ENCODE peak calls at places on chromosomes 6 and 20, in six cellular contexts. T, B, C, X, M and Q are unnamed samples.

GRCh38 chr6:141498980-141499379 is 633.7 kb upstream of the GJE1 start:
- DNase-seq in X (no peak), M (no peak), B (no peak), C (no peak), T (no peak), Q (no peak)

GRCh38 chr6:111651185-111652034 is 45.7 kb upstream of the TRAF3IP2 start:
- DNase-seq in T (no peak), M (no peak), X (no peak), C (no peak), B (no peak), Q (no peak)

GRCh38 chr6:134980846-134981245 is 30.9 kb upstream of the ALDH8A1 start:
- DNase-seq in M (no peak), C (no peak), T (no peak), B (no peak), X (peak), Q (no peak)

GRCh38 chr20:43765933-43766332 is 39.1 kb upstream of the GTSF1L start:
- DNase-seq in C (no peak), M (no peak), B (no peak), T (no peak), X (no peak), Q (no peak)

GRCh38 chr6:105038259-105038658 is 81.4 kb downstream of the LIN28B start:
- DNase-seq in B (no peak), X (no peak), T (no peak), C (no peak), M (no peak), Q (no peak)

GRCh38 chr6:34455831-34456230 is 10.0 kb upstream of the PACSIN1 start:
- DNase-seq in B (no peak), C (no peak), T (no peak), M (no peak), X (no peak), Q (peak)

GRCh38 chr6:77456531-77457248 is 6.6 kb downstream of the HTR1B start:
- DNase-seq in T (no peak), M (peak), C (peak), X (no peak), B (no peak), Q (peak)

GRCh38 chr6:158441639-158442308 is 118.1 kb upstream of the TMEM181 start:
- DNase-seq in X (no peak), M (no peak), B (no peak), C (no peak), T (peak), Q (no peak)

GRCh38 chr6:42423244-42423643 is 28.5 kb downstream of the TRERF1 start:
- DNase-seq in C (no peak), B (no peak), M (no peak), X (no peak), T (no peak), Q (no peak)

GRCh38 chr6:154408906-154409500 is 52.4 kb upstream of the IPCEF1 start:
- DNase-seq in B (peak), X (no peak), C (no peak), T (no peak), M (peak), Q (peak)

GRCh38 chr20:32207211-32207625 is 325 bp downstream of the PLAGL2 start:
- DNase-seq in C (no peak), B (peak), X (peak), M (no peak), T (no peak), Q (peak)

GRCh38 chr6:62974452-62974851 is 236.8 kb upstream of the FKBP1C start:
- DNase-seq in B (no peak), C (no peak), T (no peak), M (no peak), X (no peak), Q (no peak)

GRCh38 chr20:37932074-37932473 is 29.1 kb downstream of the VSTM2L start:
- DNase-seq in T (no peak), M (no peak), C (no peak), X (no peak), B (no peak), Q (no peak)

GRCh38 chr20:47019106-47019824 is 124.6 kb downstream of the EYA2 start:
- DNase-seq in M (no peak), C (no peak), B (no peak), T (peak), X (no peak), Q (no peak)

GRCh38 chr6:99285881-99286280 is 63.6 kb downstream of the FAXC start:
- DNase-seq in X (no peak), C (no peak), B (no peak), T (no peak), M (no peak), Q (no peak)

GRCh38 chr6:143556529-143556928 is 45.0 kb upstream of the FUCA2 start:
- DNase-seq in C (no peak), M (no peak), T (no peak), X (no peak), B (no peak), Q (no peak)

GRCh38 chr20:59664389-59665055 is 60.2 kb downstream of the PHACTR3 start:
- DNase-seq in M (no peak), T (no peak), B (no peak), C (no peak), X (no peak), Q (no peak)

GRCh38 chr6:125948455-125948854 is 8.1 kb upstream of the HINT3 start:
- DNase-seq in M (no peak), B (no peak), X (peak), C (no peak), T (no peak), Q (no peak)

GRCh38 chr6:157198425-157199279 is 124.7 kb downstream of the TMEM242 start:
- DNase-seq in B (no peak), T (peak), X (no peak), C (no peak), M (no peak), Q (no peak)

GRCh38 chr20:62294516-62294915 is 8.3 kb upstream of the ADRM1 start:
- DNase-seq in B (no peak), T (no peak), X (no peak), M (no peak), C (no peak), Q (no peak)
- H3K4me3 ChIP-seq in B (no peak), T (no peak), X (no peak), M (no peak), C (no peak), Q (no peak)

GRCh38 chr6:44507014-44507413 is 119.5 kb downstream of the CDC5L start:
- DNase-seq in X (no peak), C (no peak), M (no peak), T (no peak), B (no peak), Q (no peak)

GRCh38 chr6:44504321-44504761 is 116.8 kb downstream of the CDC5L start:
- DNase-seq in M (no peak), X (no peak), T (no peak), B (no peak), C (no peak), Q (no peak)

GRCh38 chr6:44505751-44506150 is 118.2 kb downstream of the CDC5L start:
- DNase-seq in C (no peak), M (no peak), B (no peak), X (no peak), T (no peak), Q (no peak)

GRCh38 chr6:44511126-44511525 is 123.6 kb downstream of the CDC5L start:
- DNase-seq in X (no peak), M (no peak), T (no peak), C (no peak), B (no peak), Q (no peak)

DNA sequence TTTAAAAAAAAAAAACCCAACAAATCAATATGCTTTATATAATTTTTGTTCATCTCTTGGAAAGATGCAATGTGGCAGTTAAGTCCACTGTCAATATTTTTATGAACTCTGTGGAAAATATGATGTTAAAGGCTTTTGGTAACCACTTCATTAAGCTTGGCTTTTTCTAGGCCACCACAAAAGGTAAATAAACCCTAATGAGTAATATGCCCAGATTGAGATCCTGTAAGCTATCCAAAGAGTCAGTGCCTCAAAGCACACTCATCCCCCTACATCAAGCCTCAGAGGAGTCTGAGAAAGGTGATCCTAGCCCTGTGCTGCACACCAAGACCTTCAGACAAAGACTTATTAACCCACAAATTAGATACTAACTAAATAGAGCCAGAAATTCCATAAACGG is 121.1 kb downstream of the CDC5L start:
- DNase-seq in B (no peak), X (no peak), M (no peak), T (no peak), C (no peak), Q (no peak)
- TF ChIP-seq MAX in B (no peak), X (no peak), M (no peak), T (no peak), C (no peak), Q (no peak)

GRCh38 chr6:89282749-89283148 is 32.4 kb downstream of the GABRR2 start:
- DNase-seq in B (no peak), X (no peak), T (no peak), C (no peak), M (no peak), Q (no peak)

GRCh38 chr6:89286516-89286915 is 28.6 kb downstream of the GABRR2 start:
- DNase-seq in B (no peak), T (no peak), C (no peak), M (no peak), X (no peak), Q (no peak)

GRCh38 chr6:89287351-89288028 is 27.6 kb downstream of the GABRR2 start:
- DNase-seq in B (no peak), X (no peak), T (no peak), C (no peak), M (no peak), Q (no peak)

GRCh38 chr6:89284081-89284480 is 31.0 kb downstream of the GABRR2 start:
- DNase-seq in T (no peak), M (no peak), B (no peak), C (no peak), X (no peak), Q (no peak)

GRCh38 chr6:89284963-89285735 is 29.9 kb downstream of the GABRR2 start:
- DNase-seq in X (no peak), B (no peak), T (no peak), M (no peak), C (no peak), Q (no peak)
- H3K4me3 ChIP-seq in X (no peak), B (no peak), T (no peak), M (no peak), C (no peak), Q (no peak)

DNA sequence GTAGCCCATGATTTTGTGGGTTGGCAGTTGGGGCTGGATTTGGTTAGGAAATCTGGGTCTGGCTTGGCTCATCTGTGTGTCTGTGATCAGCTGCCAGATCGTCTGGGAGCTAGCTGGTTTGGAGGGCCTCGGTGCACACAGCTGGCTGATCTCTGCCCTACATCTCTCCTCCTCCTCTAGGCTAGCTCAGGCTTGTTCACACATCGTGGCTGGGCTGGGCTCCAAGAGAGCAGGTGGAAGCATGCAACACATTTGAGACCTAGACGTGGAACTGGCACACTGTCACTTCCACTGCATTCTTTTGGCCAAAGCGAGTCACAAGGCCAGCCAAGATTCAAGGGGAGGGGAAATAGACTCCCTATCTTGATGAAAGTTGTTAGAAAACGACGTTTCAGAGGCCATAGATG is 15.9 kb downstream of the NDUFAF5 start:
- DNase-seq in M (peak), C (no peak), T (peak), B (no peak), X (no peak), Q (no peak)
- TF ChIP-seq MAX in M (no peak), C (no peak), T (peak), B (no peak), X (no peak), Q (no peak)

GRCh38 chr6:90584636-90585255 is 2.1 kb downstream of the MAP3K7 start:
- DNase-seq in X (no peak), M (no peak), B (no peak), T (no peak), C (no peak), Q (peak)
- H3K4me3 ChIP-seq in X (peak), M (peak), B (peak), T (peak), C (peak), Q (peak)

GRCh38 chr6:163182696-163183095 is 231.8 kb upstream of the QKI start:
- DNase-seq in M (no peak), X (no peak), T (no peak), B (no peak), C (no peak), Q (no peak)
- TF ChIP-seq MAX in M (no peak), X (no peak), T (no peak), B (no peak), C (no peak), Q (no peak)